ENCODE peak calls at places on chromosome 14, in seven cellular contexts. D is uterus, F is fibroblast of the aortic adventitia, O is tibial nerve, B is AG10803, J is bronchial epithelial cell, G is fibroblast of villous mesenchyme. V is an unnamed sample.

GRCh38 chr14:100982764-100983163 is 79.2 kb upstream of the RTL1 start:
- DNase-seq in D (no peak), F (no peak), O (no peak), B (no peak), J (peak; percentile 44), G (peak; percentile 15), V (no peak)

GRCh38 chr14:23876160-23876750 is 77.3 kb upstream of the DHRS4 start:
- DNase-seq in D (no peak), F (no peak), O (no peak), B (no peak), J (no peak), G (no peak), V (no peak)

GRCh38 chr14:71416392-71416791 is 509.1 kb downstream of the PCNX1 start:
- DNase-seq in D (no peak), F (no peak), O (no peak), B (no peak), J (peak; percentile 95), G (no peak), V (peak; percentile 65)

GRCh38 chr14:29953501-29953900 is 25.9 kb upstream of the PRKD1 start:
- DNase-seq in D (no peak), F (no peak), O (no peak), B (peak; percentile 13), J (no peak), G (no peak), V (no peak)

GRCh38 chr14:88346048-88346639 is 23.1 kb upstream of the KCNK10 start:
- DNase-seq in D (no peak), F (no peak), O (no peak), B (no peak), J (no peak), G (peak; percentile 20), V (no peak)

GRCh38 chr14:75184447-75184846 is 8.0 kb upstream of the TMED10 start:
- DNase-seq in D (no peak), F (peak; percentile 74), O (no peak), B (peak; percentile 73), J (peak; percentile 46), G (peak; percentile 58), V (peak; percentile 50)

GRCh38 chr14:64721391-64721791 is 17.2 kb downstream of the PLEKHG3 start:
- DNase-seq in D (no peak), F (peak; percentile 90), O (peak; percentile 49), B (peak; percentile 98), J (no peak), G (peak; percentile 51), V (peak; percentile 76)

GRCh38 chr14:29759521-29760340 is 167.9 kb downstream of the PRKD1 start:
- DNase-seq in D (no peak), F (no peak), O (no peak), B (peak; percentile 10), J (no peak), G (no peak), V (no peak)

GRCh38 chr14:99079061-99079727 is 192.8 kb downstream of the BCL11B start:
- DNase-seq in D (no peak), F (no peak), O (no peak), B (no peak), J (no peak), G (no peak), V (no peak)

GRCh38 chr14:58865520-58866281 is 227.9 kb downstream of the DACT1 start:
- DNase-seq in D (no peak), F (peak; percentile 90), O (no peak), B (peak; percentile 62), J (no peak), G (peak; percentile 90), V (no peak)

GRCh38 chr14:49895480-49895879 is 2.6 kb downstream of the ARF6 start:
- DNase-seq in D (no peak), F (no peak), O (no peak), B (no peak), J (peak; percentile 38), G (no peak), V (no peak)

GRCh38 chr14:102320033-102320660 is 601 bp downstream of the ZNF839 start:
- DNase-seq in D (peak; percentile 62), F (peak; percentile 58), O (no peak), B (peak; percentile 60), J (peak; percentile 12), G (peak; percentile 58), V (peak; percentile 75)

GRCh38 chr14:73761621-73762355 is 47.6 kb upstream of the PNMA1 start:
- DNase-seq in D (no peak), F (no peak), O (no peak), B (no peak), J (no peak), G (no peak), V (no peak)

GRCh38 chr14:21070610-21071224 is 613 bp downstream of the ARHGEF40 start:
- DNase-seq in D (peak; percentile 72), F (peak; percentile 45), O (no peak), B (peak; percentile 40), J (no peak), G (peak; percentile 37), V (peak; percentile 48)

GRCh38 chr14:64388533-64389243 is 535 bp downstream of the MTHFD1 start:
- DNase-seq in D (peak; percentile 42), F (peak; percentile 25), O (no peak), B (peak; percentile 40), J (peak; percentile 17), G (peak; percentile 45), V (peak; percentile 32)

GRCh38 chr14:76884853-76885276 is 58.7 kb downstream of the LRRC74A start:
- DNase-seq in D (peak; percentile 48), F (no peak), O (no peak), B (no peak), J (no peak), G (no peak), V (no peak)

GRCh38 chr14:89041245-89041585 is 216.8 kb downstream of the TTC8 start:
- DNase-seq in D (no peak), F (no peak), O (no peak), B (no peak), J (peak; percentile 47), G (no peak), V (no peak)

GRCh38 chr14:37172024-37172869 is at the start of gene SLC25A21:
- DNase-seq in D (peak; percentile 69), F (peak; percentile 81), O (peak; percentile 50), B (peak; percentile 79), J (peak; percentile 76), G (peak; percentile 68), V (peak; percentile 81)

GRCh38 chr14:91115986-91116385 is 2.1 kb downstream of the DGLUCY start:
- DNase-seq in D (peak; percentile 26), F (peak; percentile 51), O (no peak), B (no peak), J (no peak), G (peak; percentile 25), V (no peak)

GRCh38 chr14:77071938-77072388 is 26.1 kb upstream of the CIPC start:
- DNase-seq in D (no peak), F (no peak), O (no peak), B (no peak), J (peak; percentile 94), G (peak; percentile 35), V (peak; percentile 36)

GRCh38 chr14:75459099-75459741 is 31.4 kb downstream of the JDP2 start:
- DNase-seq in D (no peak), F (no peak), O (no peak), B (no peak), J (no peak), G (no peak), V (no peak)

GRCh38 chr14:82905762-82906161 is 1372.1 kb upstream of the SEL1L start:
- DNase-seq in D (no peak), F (no peak), O (no peak), B (no peak), J (no peak), G (no peak), V (no peak)

GRCh38 chr14:101174980-101175606 is 271.6 kb upstream of the RTL1 start:
- DNase-seq in D (peak; percentile 16), F (no peak), O (no peak), B (no peak), J (no peak), G (no peak), V (no peak)

GRCh38 chr14:20197459-20197858 is 6.8 kb downstream of the OR11G2 start:
- DNase-seq in D (no peak), F (no peak), O (no peak), B (no peak), J (no peak), G (no peak), V (no peak)

GRCh38 chr14:54175298-54175942 is 218.8 kb upstream of the BMP4 start:
- DNase-seq in D (peak; percentile 61), F (peak; percentile 85), O (peak; percentile 47), B (peak; percentile 62), J (peak; percentile 68), G (peak; percentile 88), V (peak; percentile 84)

GRCh38 chr14:61341275-61342210 is 20.2 kb downstream of the PRKCH start:
- DNase-seq in D (no peak), F (no peak), O (no peak), B (no peak), J (peak; percentile 65), G (no peak), V (no peak)

GRCh38 chr14:61343991-61344405 is 22.6 kb downstream of the PRKCH start:
- DNase-seq in D (no peak), F (no peak), O (no peak), B (no peak), J (no peak), G (no peak), V (no peak)

GRCh38 chr14:61342941-61343340 is 21.6 kb downstream of the PRKCH start:
- DNase-seq in D (no peak), F (no peak), O (no peak), B (no peak), J (peak; percentile 15), G (no peak), V (no peak)

GRCh38 chr14:61343471-61343870 is 22.1 kb downstream of the PRKCH start:
- DNase-seq in D (no peak), F (peak; percentile 22), O (no peak), B (no peak), J (peak; percentile 68), G (no peak), V (no peak)

DNA sequence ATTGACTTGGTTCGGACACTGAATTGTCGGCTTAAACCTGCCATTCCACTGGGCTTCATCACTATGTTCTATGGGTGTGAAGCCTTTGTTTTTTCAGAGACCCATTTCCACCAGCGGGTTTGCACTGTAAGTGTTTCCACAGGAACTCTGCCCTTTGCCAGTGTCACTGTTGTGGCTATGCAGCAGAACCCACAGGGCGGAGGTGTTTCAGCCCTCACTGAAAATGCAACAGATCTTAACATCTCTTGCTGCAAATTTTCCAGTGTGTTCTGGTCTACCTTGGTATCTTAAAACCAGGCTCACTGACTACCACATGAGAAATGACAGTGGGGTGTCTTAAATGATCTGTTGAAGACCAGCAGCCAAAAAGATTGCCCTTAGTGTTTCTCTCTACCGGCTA is 21.1 kb downstream of the PRKCH start:
- DNase-seq in D (peak; percentile 31), F (no peak), O (no peak), B (no peak), J (no peak), G (no peak), V (no peak)
- TF ChIP-seq CTCF in D (no peak), F (no peak), O (no peak), B (no peak), J (no peak), G (no peak), V (no peak)

GRCh38 chr14:22838631-22839041 is 2.3 kb downstream of the MMP14 start:
- DNase-seq in D (peak; percentile 50), F (peak; percentile 65), O (no peak), B (peak; percentile 83), J (peak; percentile 44), G (peak; percentile 74), V (peak; percentile 80)
- H3K4me3 ChIP-seq in D (peak overlapping the region; percentile 74), F (peak overlapping the region; percentile 88), O (peak overlapping the region; percentile 75), B (peak overlapping the region; percentile 93), J (peak overlapping the region; percentile 68), G (peak overlapping the region; percentile 97), V (peak overlapping the region; percentile 97)

GRCh38 chr14:32382704-32383103 is 53.6 kb downstream of the AKAP6 start:
- DNase-seq in D (no peak), F (peak; percentile 44), O (no peak), B (no peak), J (peak; percentile 50), G (no peak), V (peak; percentile 63)
- TF ChIP-seq CTCF in D (no peak), F (peak; percentile 63), O (no peak), B (peak; percentile 63), J (peak; percentile 77), G (peak; percentile 42), V (peak; percentile 70)

GRCh38 chr14:34081126-34081575 is 130.3 kb upstream of the EGLN3 start:
- DNase-seq in D (no peak), F (no peak), O (no peak), B (peak; percentile 40), J (peak; percentile 35), G (no peak), V (peak; percentile 65)
- H3K4me3 ChIP-seq in D (no peak overlapping the region), F (no peak overlapping the region), O (no peak overlapping the region), B (no peak overlapping the region), J (no peak overlapping the region), G (no peak overlapping the region), V (no peak overlapping the region)

V was measured in choroid plexus epithelial cell.